ENCODE peak calls at places on chromosomes 2 and 18, in five cellular contexts. Y is heart right ventricle, Z is thoracic aorta, T is colonic mucosa, J is IMR-90. O is an unnamed sample. For H3K36me3, the result is how much of the 10 kb centered on the place peaks cover.

GRCh38 chr2:73981081-73981968 is 3.4 kb upstream of the TET3 start:
- DNase-seq in Y (peak), Z (no peak), T (peak), J (no peak), O (no peak)

GRCh38 chr2:82498777-82499443 is 1960.2 kb downstream of the SUCLG1 start:
- DNase-seq in Y (no peak), Z (no peak), T (peak), J (no peak), O (no peak)

GRCh38 chr2:28544915-28545589 is 49.2 kb downstream of the PLB1 start:
- DNase-seq in Y (no peak), Z (no peak), T (peak), J (peak), O (no peak)

GRCh38 chr2:27561060-27561459 is 21.8 kb upstream of the ZNF512 start:
- DNase-seq in Y (no peak), Z (no peak), T (no peak), J (no peak), O (no peak)

GRCh38 chr2:10278029-10278762 is 24.5 kb upstream of the HPCAL1 start:
- DNase-seq in Y (peak), Z (no peak), T (peak), J (peak), O (peak)

GRCh38 chr2:12861344-12861942 is 144.7 kb downstream of the TRIB2 start:
- DNase-seq in Y (no peak), Z (no peak), T (no peak), J (peak), O (no peak)

GRCh38 chr2:48248251-48248933 is 281.6 kb upstream of the STON1 start:
- DNase-seq in Y (no peak), Z (no peak), T (no peak), J (peak), O (no peak)

GRCh38 chr2:37907480-37908070 is 17.5 kb upstream of the RMDN2 start:
- DNase-seq in Y (no peak), Z (no peak), T (no peak), J (no peak), O (no peak)

GRCh38 chr2:226310081-226310625 is 489.5 kb downstream of the IRS1 start:
- DNase-seq in Y (no peak), Z (no peak), T (no peak), J (peak), O (no peak)

GRCh38 chr2:178238144-178238521 is 43.8 kb downstream of the OSBPL6 start:
- DNase-seq in Y (no peak), Z (no peak), T (no peak), J (peak), O (no peak)

GRCh38 chr2:121735520-121736074 is 1.1 kb downstream of the NIFK start:
- DNase-seq in Y (no peak), Z (no peak), T (no peak), J (no peak), O (no peak)

GRCh38 chr2:46801731-46802664 is 113.6 kb downstream of the MCFD2 start:
- DNase-seq in Y (no peak), Z (no peak), T (no peak), J (peak), O (peak)

GRCh38 chr2:96505231-96505889 is at the start of gene NEURL3:
- DNase-seq in Y (no peak), Z (no peak), T (peak), J (peak), O (peak)

GRCh38 chr18:9065864-9066263 is 36.6 kb upstream of the NDUFV2 start:
- DNase-seq in Y (no peak), Z (no peak), T (no peak), J (no peak), O (no peak)

GRCh38 chr18:3914833-3915598 is 465.0 kb downstream of the TGIF1 start:
- DNase-seq in Y (no peak), Z (no peak), T (no peak), J (no peak), O (no peak)

GRCh38 chr2:23400703-23401102 is 15.7 kb downstream of the KLHL29 start:
- DNase-seq in Y (no peak), Z (no peak), T (no peak), J (no peak), O (no peak)

GRCh38 chr2:39476524-39476923 is 39.4 kb upstream of the MAP4K3 start:
- DNase-seq in Y (no peak), Z (no peak), T (no peak), J (no peak), O (no peak)

GRCh38 chr2:3535467-3535793 is 16.1 kb upstream of the ADI1 start:
- DNase-seq in Y (no peak), Z (no peak), T (no peak), J (no peak), O (no peak)

GRCh38 chr2:3534251-3534814 is 15.0 kb upstream of the ADI1 start:
- DNase-seq in Y (no peak), Z (no peak), T (no peak), J (no peak), O (no peak)

GRCh38 chr2:3536682-3537632 is 17.6 kb upstream of the ADI1 start:
- DNase-seq in Y (peak), Z (no peak), T (peak), J (peak), O (peak)

GRCh38 chr2:3533836-3534235 is 14.5 kb upstream of the ADI1 start:
- DNase-seq in Y (no peak), Z (no peak), T (no peak), J (no peak), O (no peak)

GRCh38 chr2:3535794-3536681 is 16.7 kb upstream of the ADI1 start:
- DNase-seq in Y (peak), Z (peak), T (peak), J (peak), O (peak)
- TF ChIP-seq CTCF in Y (peak), Z (no peak), T (no peak), J (peak), O (no peak)

DNA sequence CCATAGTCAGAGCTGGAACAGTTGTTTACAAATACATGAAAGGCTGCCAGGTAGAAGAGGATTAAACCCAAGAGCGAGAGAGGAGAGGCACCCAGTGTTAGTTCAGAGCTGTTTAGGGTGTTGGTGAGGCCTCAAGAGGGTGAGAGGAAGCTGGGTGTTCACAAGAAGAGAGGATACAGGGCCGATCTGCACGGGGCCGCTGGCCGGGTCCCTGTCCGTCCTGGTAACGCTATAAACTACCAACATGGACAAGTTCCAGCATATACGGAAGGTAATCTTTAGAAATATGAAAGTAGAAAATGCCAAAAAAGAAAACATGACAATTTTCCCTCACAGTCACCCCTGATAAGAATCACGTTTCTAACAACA is 109.7 kb downstream of the TMEM18 start:
- DNase-seq in Y (no peak), Z (no peak), T (no peak), J (no peak), O (no peak)
- H3K36me3 ChIP-seq in Y (under half), Z (under half), T (under half), J (under half), O (under half)

GRCh38 chr2:171924170-171924942 is 2.1 kb downstream of the HAT1 start:
- DNase-seq in Y (no peak), Z (no peak), T (no peak), J (no peak), O (no peak)

GRCh38 chr2:171923206-171923605 is 945 bp downstream of the HAT1 start:
- DNase-seq in Y (no peak), Z (no peak), T (peak), J (peak), O (no peak)

GRCh38 chr2:171921970-171922229 is 361 bp upstream of the HAT1 start:
- DNase-seq in Y (no peak), Z (no peak), T (no peak), J (no peak), O (no peak)

GRCh38 chr2:171919453-171919852 is 2.8 kb upstream of the HAT1 start:
- DNase-seq in Y (no peak), Z (no peak), T (no peak), J (no peak), O (no peak)

DNA sequence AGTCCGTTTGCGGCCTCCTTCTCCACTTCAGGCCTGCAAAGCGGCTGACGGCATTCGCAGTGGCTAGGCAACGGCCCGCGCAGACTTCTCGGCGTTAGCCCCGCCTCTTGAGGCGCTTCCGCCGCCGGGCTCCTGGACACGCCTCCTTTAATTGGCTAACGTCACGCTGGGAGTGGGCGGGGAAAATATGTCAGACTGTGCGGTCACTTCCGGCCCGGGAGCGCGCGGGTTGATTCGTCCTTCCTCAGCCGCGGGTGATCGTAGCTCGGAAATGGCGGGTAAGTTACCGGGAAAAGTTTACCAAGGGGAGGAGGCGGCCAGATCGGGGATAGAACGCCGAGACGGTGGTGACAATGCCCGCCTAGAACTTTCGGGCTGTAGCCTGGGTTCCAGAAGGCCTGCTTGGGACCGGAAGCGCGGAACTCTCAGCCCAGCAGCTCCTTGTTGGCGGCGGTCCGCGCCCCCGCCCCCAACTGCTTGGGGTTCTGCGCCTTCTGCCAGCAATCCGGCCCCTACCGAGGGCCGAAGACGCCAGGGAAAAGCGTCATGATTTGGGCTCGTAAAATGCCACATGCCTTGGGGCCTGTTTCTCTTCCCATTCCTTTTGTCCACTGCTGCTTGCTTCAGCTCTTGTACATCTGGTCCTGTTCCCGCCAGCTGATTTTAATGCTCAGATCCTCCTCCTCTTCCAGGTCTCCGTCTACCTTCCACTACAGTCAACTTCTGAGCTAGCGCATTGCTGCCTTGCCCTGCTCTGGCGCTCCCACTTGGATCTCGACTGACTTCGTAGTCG is at the start of gene HAT1:
- DNase-seq in Y (peak), Z (peak), T (peak), J (peak), O (peak)
- TF ChIP-seq CTCF in Y (no peak), Z (no peak), T (no peak), J (no peak), O (no peak)

DNA sequence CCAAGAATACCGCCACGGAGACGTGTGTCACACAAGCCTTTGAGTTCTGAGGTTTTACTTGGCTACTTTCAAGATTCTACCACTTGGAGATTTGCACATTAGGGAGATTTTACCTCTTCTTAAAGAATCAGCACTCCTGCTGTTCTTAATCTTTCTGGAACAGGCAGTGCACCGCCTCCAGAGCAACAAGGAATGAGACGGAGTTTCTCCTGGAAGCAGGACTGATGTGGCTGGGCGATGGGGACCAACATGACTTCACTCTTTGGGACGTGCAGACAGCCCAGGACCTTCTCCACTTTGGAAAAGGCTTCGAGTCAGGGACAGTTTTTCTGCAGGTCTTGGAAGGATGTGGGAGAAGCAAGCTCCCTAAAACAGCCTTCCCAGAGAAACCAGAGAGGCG is 255.2 kb downstream of the HDAC4 start:
- DNase-seq in Y (no peak), Z (no peak), T (no peak), J (no peak), O (no peak)
- H3K36me3 ChIP-seq in Y (under half), Z (under half), T (under half), J (half or more), O (under half)

DNA sequence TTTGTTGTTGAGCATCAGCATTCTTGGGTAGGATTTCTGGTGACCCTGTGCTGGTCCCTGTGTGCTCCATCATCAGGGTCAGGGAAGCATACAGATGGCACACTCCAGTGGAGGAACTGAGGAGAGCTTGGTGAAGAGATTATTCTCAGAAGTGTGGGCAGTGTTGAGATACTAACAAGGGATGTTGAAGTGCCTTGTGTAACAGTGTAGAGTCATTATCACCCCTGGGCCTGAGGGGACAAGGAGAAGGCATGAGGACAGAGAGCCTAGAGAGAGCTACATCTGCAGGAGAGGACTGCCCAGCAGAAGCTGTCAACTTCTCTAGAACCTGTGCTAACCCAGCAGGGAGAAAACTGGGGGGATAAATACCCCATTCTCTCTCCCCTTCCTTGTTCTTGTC is 189.0 kb downstream of the PLCL1 start:
- DNase-seq in Y (no peak), Z (no peak), T (no peak), J (no peak), O (no peak)
- TF ChIP-seq CTCF in Y (no peak), Z (no peak), T (no peak), J (no peak), O (no peak)

O was measured in lung.